ENCODE peak calls at places on chromosomes 3 and 15, in six cellular contexts. Q is HCT116, J is MM.1S, F is neural progenitor cell, M is SK-N-SH, A is PC-3. U is an unnamed sample.

GRCh38 chr3:23654571-23654970 is 151.2 kb upstream of the UBE2E1 start:
- DNase-seq in M (no peak), F (no peak), J (peak), A (no peak), Q (no peak), U (no peak)

GRCh38 chr15:35936284-35936683 is 390.3 kb upstream of the DPH6 start:
- DNase-seq in Q (no peak), M (no peak), A (no peak), F (peak), J (no peak), U (no peak)

GRCh38 chr3:134336587-134336986 is 37.7 kb downstream of the AMOTL2 start:
- DNase-seq in M (no peak), J (no peak), F (no peak), A (no peak), Q (no peak), U (peak)

GRCh38 chr15:73851679-73852078 is 21.7 kb upstream of the TBC1D21 start:
- DNase-seq in A (peak), J (peak), Q (peak), M (no peak), F (peak), U (peak)

GRCh38 chr3:18439281-18439680 is 14.1 kb upstream of the SATB1 start:
- DNase-seq in F (no peak), J (no peak), A (no peak), M (no peak), Q (no peak), U (no peak)

GRCh38 chr15:43281926-43282602 is 15.3 kb upstream of the TGM5 start:
- DNase-seq in A (no peak), F (no peak), J (no peak), Q (no peak), M (no peak), U (no peak)

GRCh38 chr15:50251638-50252182 is 13.8 kb downstream of the HDC start:
- DNase-seq in J (no peak), Q (no peak), A (no peak), M (no peak), F (no peak), U (no peak)

GRCh38 chr3:127690823-127691452 is 18.2 kb downstream of the ABTB1 start:
- DNase-seq in F (peak), A (peak), J (peak), M (peak), Q (peak), U (peak)

GRCh38 chr15:95837605-95838004 is 492.9 kb upstream of the NR2F2 start:
- DNase-seq in J (no peak), A (no peak), F (no peak), Q (no peak), M (no peak), U (no peak)

GRCh38 chr3:99313481-99313880 is 324.9 kb upstream of the COL8A1 start:
- DNase-seq in A (no peak), J (no peak), Q (no peak), M (no peak), F (no peak), U (no peak)

GRCh38 chr15:71780349-71780976 is 29.9 kb upstream of the NR2E3 start:
- DNase-seq in M (peak), F (peak), J (peak), Q (no peak), A (peak), U (peak)

GRCh38 chr15:63276342-63277043 is 912 bp upstream of the APH1B start:
- DNase-seq in Q (no peak), F (no peak), A (no peak), M (no peak), J (no peak), U (no peak)

GRCh38 chr3:47283193-47283537 is 421 bp downstream of the KLHL18 start:
- DNase-seq in A (peak), Q (no peak), F (no peak), M (no peak), J (peak), U (peak)

GRCh38 chr3:2218826-2219225 is 120.2 kb downstream of the CNTN4 start:
- DNase-seq in A (no peak), J (no peak), M (no peak), F (no peak), Q (no peak), U (no peak)

GRCh38 chr3:6803652-6804051 is 57.3 kb upstream of the GRM7 start:
- DNase-seq in M (no peak), A (no peak), F (no peak), J (no peak), Q (no peak), U (no peak)

GRCh38 chr15:77225088-77225487 is 154.2 kb upstream of the TSPAN3 start:
- DNase-seq in A (no peak), Q (no peak), F (no peak), M (no peak), J (no peak), U (no peak)

GRCh38 chr3:183688869-183689268 is 8.7 kb upstream of the YEATS2 start:
- DNase-seq in Q (no peak), A (peak), F (no peak), M (no peak), J (peak), U (peak)

DNA sequence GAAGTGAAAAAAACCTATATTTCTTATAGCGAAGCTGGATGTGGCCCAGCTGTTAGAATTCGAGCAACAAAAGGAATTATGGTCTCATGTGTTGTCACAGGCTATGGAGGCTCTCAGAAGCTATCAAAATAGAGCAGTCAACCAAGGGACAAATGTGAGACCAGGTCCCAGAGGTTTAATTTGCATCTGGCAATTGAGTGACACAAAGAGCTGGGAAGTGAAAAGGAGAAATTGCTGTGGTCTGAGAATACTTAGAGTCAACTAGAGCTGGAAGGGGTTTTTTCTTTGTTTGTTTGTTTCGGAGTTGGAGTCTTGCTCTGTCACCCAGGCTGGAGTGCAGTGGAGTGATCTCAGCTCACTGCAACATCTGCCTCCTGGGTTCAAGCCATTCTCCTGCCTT is 61.3 kb upstream of the SMAD3 start:
- DNase-seq in Q (no peak), F (no peak), M (no peak), A (no peak), J (no peak), U (no peak)
- TF ChIP-seq EZH2phosphoT487 in Q (no peak), F (no peak), M (no peak), A (no peak), J (no peak), U (no peak)

GRCh38 chr3:13811614-13812013 is 68.3 kb downstream of the WNT7A start:
- DNase-seq in M (no peak), A (no peak), J (no peak), Q (no peak), F (no peak), U (no peak)
- H3K4me2 ChIP-seq in M (no peak), A (no peak), J (no peak), Q (no peak), F (peak), U (no peak)

GRCh38 chr3:63864008-63864871 is 573 bp downstream of the ATXN7 start:
- DNase-seq in F (no peak), J (peak), Q (no peak), A (no peak), M (peak), U (peak)
- TF ChIP-seq EZH2phosphoT487 in F (no peak), J (no peak), Q (no peak), A (no peak), M (no peak), U (no peak)

GRCh38 chr15:78550815-78551214 is 10.6 kb downstream of the PSMA4 start:
- DNase-seq in F (no peak), M (no peak), Q (no peak), J (no peak), A (no peak), U (no peak)
- H3K4me2 ChIP-seq in F (no peak), M (no peak), Q (no peak), J (peak), A (no peak), U (no peak)

GRCh38 chr3:129058441-129059194 is 2.0 kb upstream of the GP9 start:
- DNase-seq in A (peak), M (no peak), Q (no peak), J (peak), F (no peak), U (no peak)
- TF ChIP-seq EZH2phosphoT487 in A (no peak), M (no peak), Q (no peak), J (no peak), F (no peak), U (no peak)

GRCh38 chr15:98878172-98878571 is 129.4 kb downstream of the PGPEP1L start:
- DNase-seq in M (no peak), J (no peak), F (no peak), A (no peak), Q (no peak), U (peak)
- H3K4me2 ChIP-seq in M (peak), J (no peak), F (no peak), A (no peak), Q (no peak), U (peak)

GRCh38 chr3:148178508-148178907 is 519.2 kb upstream of the AGTR1 start:
- DNase-seq in M (no peak), J (no peak), Q (no peak), A (peak), F (peak), U (no peak)
- TF ChIP-seq EZH2phosphoT487 in M (no peak), J (no peak), Q (no peak), A (no peak), F (no peak), U (no peak)

U was measured in GM23248.